ENCODE peak calls at places on chromosomes 11 and 22, in six cellular contexts. Q is H1, R is K562, Y is HepG2, L is GM12891, I is GM12878. U is an unnamed sample.

GRCh38 chr22:17633217-17633997 is 4.9 kb upstream of the ATP6V1E1 start:
- DNase-seq in Y (peak), I (no peak), L (no peak), R (peak), Q (no peak), U (no peak)

GRCh38 chr11:19430346-19431058 is 189.8 kb upstream of the E2F8 start:
- DNase-seq in L (no peak), R (no peak), Y (no peak), Q (no peak), I (no peak), U (no peak)

GRCh38 chr11:27213232-27213660 is 149.8 kb downstream of the CCDC34 start:
- DNase-seq in R (no peak), L (no peak), Y (no peak), Q (no peak), I (peak), U (no peak)

GRCh38 chr22:25388866-25389540 is 169.6 kb downstream of the CRYBB2 start:
- DNase-seq in Y (peak), L (no peak), I (no peak), R (no peak), Q (no peak), U (no peak)

GRCh38 chr22:28299760-28300159 is 379.9 kb downstream of the TTC28 start:
- DNase-seq in L (no peak), I (no peak), Y (no peak), Q (no peak), R (no peak), U (no peak)

GRCh38 chr11:12573707-12574106 is 100.5 kb upstream of the TEAD1 start:
- DNase-seq in Y (no peak), I (no peak), Q (no peak), L (no peak), R (no peak), U (no peak)

GRCh38 chr11:134592391-134592990 is 180.4 kb upstream of the B3GAT1 start:
- DNase-seq in Q (peak), L (no peak), I (no peak), Y (peak), R (peak), U (no peak)

GRCh38 chr11:75268626-75269366 is 28.2 kb downstream of the TPBGL start:
- DNase-seq in R (no peak), I (no peak), L (no peak), Q (no peak), Y (no peak), U (no peak)

GRCh38 chr22:26483043-26483438 is 542 bp downstream of the HPS4 start:
- DNase-seq in L (no peak), I (no peak), Q (no peak), R (no peak), Y (no peak), U (no peak)

GRCh38 chr22:17969732-17970131 is 54.6 kb downstream of the MICAL3 start:
- DNase-seq in R (no peak), I (no peak), Q (no peak), L (no peak), Y (no peak), U (no peak)

GRCh38 chr11:88475991-88476418 is 138.5 kb upstream of the CTSC start:
- DNase-seq in Q (no peak), I (no peak), Y (no peak), R (no peak), L (no peak), U (no peak)

GRCh38 chr11:66068923-66069714 is 953 bp upstream of the PACS1 start:
- DNase-seq in L (no peak), R (peak), I (no peak), Y (peak), Q (no peak), U (no peak)

GRCh38 chr11:102192349-102193066 is 82.3 kb downstream of the YAP1 start:
- DNase-seq in L (no peak), Y (peak), Q (no peak), R (no peak), I (no peak), U (no peak)

GRCh38 chr22:50271519-50271970 is 1.4 kb upstream of the MAPK11 start:
- DNase-seq in I (no peak), L (peak), Y (peak), Q (no peak), R (peak), U (peak)

GRCh38 chr22:50268655-50269113 is 1.5 kb downstream of the MAPK11 start:
- DNase-seq in I (no peak), L (no peak), Q (no peak), Y (no peak), R (no peak), U (no peak)

GRCh38 chr22:50271011-50271394 is 823 bp upstream of the MAPK11 start:
- DNase-seq in I (no peak), Y (no peak), R (no peak), L (no peak), Q (no peak), U (no peak)

GRCh38 chr22:50269573-50270301 is 443 bp downstream of the MAPK11 start:
- DNase-seq in Q (no peak), L (no peak), R (peak), Y (no peak), I (no peak), U (no peak)

GRCh38 chr22:50270302-50271010 is at the start of gene MAPK11:
- DNase-seq in R (peak), Q (no peak), Y (peak), L (peak), I (no peak), U (peak)
- TF ChIP-seq TAF1 in R (no peak), Q (no peak), Y (peak), L (no peak), I (no peak), U (no peak)

GRCh38 chr11:111946499-111946898 is 9.4 kb downstream of the DIXDC1 start:
- DNase-seq in R (no peak), Q (no peak), Y (no peak), I (no peak), L (no peak), U (no peak)
- TF ChIP-seq POLR2AphosphoS5 in R (no peak), Q (no peak), Y (no peak), I (no peak), L (no peak), U (no peak)

GRCh38 chr11:1460396-1460795 is 26.2 kb downstream of the MOB2 start:
- DNase-seq in Y (no peak), Q (no peak), R (no peak), I (no peak), L (no peak), U (no peak)
- TF ChIP-seq POLR2A in Y (no peak), Q (no peak), R (no peak), I (no peak), L (no peak), U (no peak)

GRCh38 chr11:63567044-63567840 is 4.1 kb upstream of the PLAAT2 start:
- DNase-seq in Q (no peak), R (peak), Y (peak), I (peak), L (no peak), U (no peak)
- TF ChIP-seq TAF1 in Q (no peak), R (no peak), Y (no peak), I (peak), L (no peak), U (no peak)